ENCODE peak calls at places on chromosomes 5 and 9, in six cellular contexts. L, P, E, M, U and R are unnamed samples.

GRCh38 chr5:169786219-169786618 is 149.1 kb downstream of the DOCK2 start:
- DNase-seq in E (no peak), P (no peak), L (no peak), M (no peak), U (no peak), R (no peak)

GRCh38 chr9:17398351-17398750 is 180.5 kb upstream of the SH3GL2 start:
- DNase-seq in E (no peak), L (peak; percentile 52), M (no peak), P (no peak), U (no peak), R (no peak)

GRCh38 chr5:38212307-38212706 is 46.1 kb upstream of the EGFLAM start:
- DNase-seq in P (no peak), E (no peak), U (no peak), M (no peak), L (no peak), R (no peak)

GRCh38 chr9:106862946-106863740 is at the start of gene ZNF462:
- DNase-seq in U (no peak), L (peak; percentile 79), M (peak; percentile 66), P (peak; percentile 81), E (peak; percentile 65), R (no peak)

GRCh38 chr9:91147079-91147708 is 214.5 kb downstream of the AUH start:
- DNase-seq in L (no peak), E (no peak), P (no peak), U (no peak), M (no peak), R (no peak)

GRCh38 chr5:89968870-89969472 is 440.6 kb downstream of the CETN3 start:
- DNase-seq in P (no peak), E (no peak), U (no peak), L (no peak), M (no peak), R (no peak)

GRCh38 chr5:121503111-121503840 is 348.4 kb upstream of the FTMT start:
- DNase-seq in E (no peak), M (peak; percentile 24), P (peak; percentile 22), L (no peak), U (peak; percentile 4), R (peak; percentile 46)

GRCh38 chr9:131085370-131086122 is 10.8 kb upstream of the AIF1L start:
- DNase-seq in M (no peak), U (no peak), P (no peak), L (no peak), E (no peak), R (no peak)

GRCh38 chr9:137813651-137814415 is 63.7 kb upstream of the CACNA1B start:
- DNase-seq in E (no peak), M (no peak), L (no peak), P (no peak), U (no peak), R (peak; percentile 76)

GRCh38 chr5:34411470-34412346 is 244.4 kb upstream of the RAI14 start:
- DNase-seq in U (no peak), M (no peak), L (peak; percentile 47), P (no peak), E (no peak), R (no peak)

DNA sequence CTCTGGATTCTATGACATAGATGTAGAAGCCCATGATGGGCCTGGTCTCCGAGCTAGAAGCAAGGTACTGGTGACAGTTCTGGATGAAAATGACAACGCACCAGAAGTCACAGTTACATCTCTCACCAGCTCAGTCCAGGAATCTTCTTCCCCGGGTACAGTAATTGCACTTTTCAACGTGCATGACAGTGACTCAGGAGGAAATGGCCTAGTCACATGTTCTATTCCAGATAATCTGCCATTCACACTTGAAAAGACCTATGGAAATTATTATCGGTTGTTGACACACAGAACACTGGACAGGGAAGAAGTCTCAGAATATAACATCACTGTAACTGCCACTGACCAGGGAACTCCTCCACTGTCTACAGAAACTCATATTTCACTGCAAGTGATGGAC is 1.3 kb downstream of the PCDHGA4 start:
- DNase-seq in E (no peak), M (no peak), L (no peak), P (no peak), U (no peak), R (no peak)
- H3K9me3 ChIP-seq in E (peaks cover 84% of the 10 kb centered on the region), M (no peaks in the 10 kb centered on the region), L (peaks cover 60% of the 10 kb centered on the region), P (no peaks in the 10 kb centered on the region), U (no peaks in the 10 kb centered on the region), R (peaks cover 62% of the 10 kb centered on the region)

DNA sequence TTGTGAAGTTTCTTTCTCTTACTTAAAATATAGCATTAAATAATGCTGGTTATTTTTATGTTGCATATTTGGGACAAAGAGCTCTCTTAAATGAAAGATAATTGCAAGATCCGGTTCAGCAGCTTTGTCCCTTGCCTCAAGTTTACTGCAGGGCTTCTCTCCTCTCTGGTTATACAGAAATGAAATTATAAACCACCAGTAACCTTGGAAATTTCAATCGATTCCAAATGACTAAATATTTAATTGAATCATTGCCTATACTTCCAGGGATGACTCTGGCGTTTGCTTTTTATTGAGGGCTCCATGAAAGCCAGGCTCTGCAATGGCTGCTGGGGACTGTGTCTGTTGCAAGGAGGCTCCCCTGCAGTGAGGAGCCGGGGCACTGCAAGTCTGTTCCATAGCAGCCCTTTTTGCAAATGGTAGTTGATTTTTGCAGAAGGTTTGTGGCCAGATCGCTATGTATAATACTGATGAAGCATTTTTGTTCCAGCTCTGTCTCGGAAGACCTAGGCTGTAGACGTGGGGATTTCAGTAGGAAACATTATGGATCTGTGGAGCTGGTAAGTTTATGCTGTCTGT is at the start of gene GARNL3:
- DNase-seq in L (no peak), M (no peak), P (no peak), E (no peak), U (no peak), R (no peak)
- H3K4me3 ChIP-seq in L (no peak within 1 kb of the TSS), M (no peak within 1 kb of the TSS), P (no peak within 1 kb of the TSS), E (no peak within 1 kb of the TSS), U (no peak within 1 kb of the TSS), R (no peak within 1 kb of the TSS)

DNA sequence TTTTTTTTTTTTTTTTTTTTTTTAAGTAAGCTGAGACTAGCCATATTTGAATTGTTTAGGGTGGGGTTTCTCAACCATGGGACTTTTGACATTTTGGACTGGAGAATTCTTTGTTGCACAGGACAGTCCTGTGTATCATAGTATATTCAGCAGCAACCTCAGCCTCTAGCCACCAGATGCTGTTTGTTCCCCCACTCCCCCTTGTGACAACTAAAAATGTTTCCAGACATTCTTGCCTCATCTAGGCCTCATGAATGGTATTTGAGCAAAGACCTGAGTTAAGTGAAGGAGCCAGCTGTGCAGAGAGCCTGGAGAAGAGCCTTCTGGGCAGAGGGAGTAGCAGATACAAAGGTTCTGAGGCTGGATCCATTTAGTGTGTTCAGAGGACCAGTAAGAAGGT is 155.9 kb downstream of the SGCD start:
- DNase-seq in L (no peak), E (no peak), P (no peak), U (no peak), M (no peak), R (no peak)
- H3K9me3 ChIP-seq in L (peaks cover 2% of the 10 kb centered on the region), E (peaks cover 19% of the 10 kb centered on the region), P (no peaks in the 10 kb centered on the region), U (no peaks in the 10 kb centered on the region), M (peaks cover 9% of the 10 kb centered on the region), R (peaks cover 4% of the 10 kb centered on the region)

GRCh38 chr5:72183231-72183630 is 76.0 kb downstream of the MAP1B start:
- DNase-seq in L (no peak), U (no peak), E (no peak), M (no peak), P (no peak), R (no peak)

GRCh38 chr5:72179816-72180440 is 72.7 kb downstream of the MAP1B start:
- DNase-seq in M (no peak), U (no peak), P (no peak), E (no peak), L (no peak), R (no peak)

GRCh38 chr5:72180925-72181324 is 73.7 kb downstream of the MAP1B start:
- DNase-seq in U (no peak), L (no peak), M (no peak), E (no peak), P (no peak), R (no peak)

GRCh38 chr5:72177538-72177937 is 70.3 kb downstream of the MAP1B start:
- DNase-seq in L (no peak), U (no peak), E (no peak), P (no peak), M (no peak), R (no peak)

DNA sequence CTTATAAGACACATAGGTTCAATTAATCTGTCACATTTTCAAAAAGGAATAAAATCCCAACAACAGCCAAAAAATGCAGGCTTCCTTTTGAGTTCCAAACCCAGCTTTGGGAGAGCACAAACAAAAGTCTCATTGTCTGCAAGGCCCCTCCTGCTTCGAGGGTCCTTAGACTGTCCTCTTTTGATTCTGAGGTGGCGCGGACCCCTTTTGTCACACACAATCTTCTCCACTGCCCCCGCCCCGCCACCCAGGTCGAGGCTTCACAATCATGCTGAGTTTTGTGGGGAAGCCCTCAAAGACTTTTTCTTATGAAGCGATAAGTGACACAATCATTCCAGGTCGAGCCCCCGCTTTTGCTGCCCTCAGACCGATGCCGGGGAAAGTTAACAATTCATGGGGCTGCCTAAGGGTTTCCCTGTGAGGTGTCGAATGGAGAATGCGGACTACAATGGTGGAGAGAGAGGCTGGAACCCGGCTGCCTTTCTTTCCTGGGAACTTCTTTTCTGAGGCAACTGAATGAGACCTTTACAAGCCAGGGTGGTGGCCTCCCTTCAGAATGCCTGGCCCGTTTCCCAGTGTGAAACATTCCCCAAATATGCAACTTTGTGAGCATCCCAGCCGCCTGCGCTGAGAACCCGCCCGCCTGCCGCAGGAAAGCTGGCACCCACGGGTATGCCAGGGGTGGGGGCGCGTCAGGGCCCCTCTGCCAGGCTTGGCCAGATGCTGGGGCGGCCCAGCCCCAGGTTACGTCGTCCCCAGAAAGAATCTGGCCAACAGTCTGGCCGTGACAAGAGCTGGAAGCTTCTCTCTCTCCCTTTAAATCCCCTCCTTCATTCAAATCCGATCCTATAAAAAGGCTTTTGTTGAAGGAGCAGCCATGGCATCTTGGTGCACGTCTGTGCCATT is 71.9 kb downstream of the MAP1B start:
- DNase-seq in M (no peak), U (peak; percentile 33), E (no peak), L (peak; percentile 91), P (peak; percentile 27), R (no peak)
- H3K4me3 ChIP-seq in M (no peak overlapping the region), U (no peak overlapping the region), E (no peak overlapping the region), L (no peak overlapping the region), P (no peak overlapping the region), R (no peak overlapping the region)

GRCh38 chr5:17743580-17744435 is 109.5 kb downstream of the TAF11L14 start:
- DNase-seq in L (peak; percentile 68), M (no peak), P (no peak), U (no peak), E (no peak), R (no peak)
- H3K9me3 ChIP-seq in L (peaks cover 1% of the 10 kb centered on the region), M (no peaks in the 10 kb centered on the region), P (no peaks in the 10 kb centered on the region), U (no peaks in the 10 kb centered on the region), E (no peaks in the 10 kb centered on the region), R (no peaks in the 10 kb centered on the region)